ENCODE peak calls at places on chromosome 6, in five cellular contexts. P is left ventricle myocardium superior, B is anterior cingulate cortex, K is HEK293T, C is IMR-90. V is an unnamed sample.

GRCh38 chr6:12265795-12266194 is 24.4 kb upstream of the EDN1 start:
- DNase-seq in P (no peak), B (no peak), K (no peak), C (peak; percentile 71), V (no peak)

GRCh38 chr6:90090866-90091265 is 196.6 kb downstream of the GJA10 start:
- DNase-seq in P (no peak), B (no peak), K (no peak), C (no peak), V (no peak)

GRCh38 chr6:17149581-17149980 is 47.7 kb downstream of the STMND1 start:
- DNase-seq in P (no peak), B (no peak), K (no peak), C (no peak), V (no peak)

GRCh38 chr6:227812-228338 is 64.4 kb upstream of the DUSP22 start:
- DNase-seq in P (no peak), B (no peak), K (no peak), C (no peak), V (no peak)

GRCh38 chr6:1764584-1764983 is 154.9 kb downstream of the FOXC1 start:
- DNase-seq in P (no peak), B (no peak), K (no peak), C (no peak), V (no peak)

GRCh38 chr6:29850011-29850553 is 22.5 kb downstream of the HLA-G start:
- DNase-seq in P (peak; percentile 44), B (no peak), K (no peak), C (no peak), V (no peak)

GRCh38 chr6:20454201-20454824 is 52.6 kb downstream of the E2F3 start:
- DNase-seq in P (no peak), B (no peak), K (no peak), C (no peak), V (no peak)

GRCh38 chr6:121826156-121826810 is 390.8 kb downstream of the GJA1 start:
- DNase-seq in P (no peak), B (no peak), K (no peak), C (peak; percentile 95), V (no peak)

GRCh38 chr6:162377735-162378134 is 349.8 kb downstream of the PRKN start:
- DNase-seq in P (no peak), B (no peak), K (no peak), C (no peak), V (no peak)

GRCh38 chr6:79201127-79201526 is 33.4 kb downstream of the HMGN3 start:
- DNase-seq in P (no peak), B (no peak), K (no peak), C (no peak), V (no peak)

GRCh38 chr6:38508894-38509293 is 130.8 kb downstream of the BTBD9 start:
- DNase-seq in P (no peak), B (no peak), K (no peak), C (peak; percentile 79), V (no peak)

GRCh38 chr6:32604434-32604877 is 14.8 kb upstream of the HLA-DRB1 start:
- DNase-seq in P (no peak), B (no peak), K (no peak), C (no peak), V (no peak)

GRCh38 chr6:14037402-14038277 is 79.9 kb upstream of the CD83 start:
- DNase-seq in P (no peak), B (no peak), K (no peak), C (peak; percentile 80), V (no peak)

GRCh38 chr6:137119196-137120104 is 54.0 kb downstream of the IL22RA2 start:
- DNase-seq in P (no peak), B (no peak), K (no peak), C (no peak), V (no peak)

GRCh38 chr6:136647363-136647763 is 97.1 kb upstream of the MAP7 start:
- DNase-seq in P (no peak), B (no peak), K (no peak), C (peak; percentile 97), V (peak; percentile 29)

GRCh38 chr6:135165031-135165430 is 16.1 kb upstream of the MYB start:
- DNase-seq in P (no peak), B (no peak), K (no peak), C (no peak), V (no peak)

V was measured in heart left ventricle.